ENCODE peak calls at places on chromosomes 4 and X, in eight cellular contexts. U is left lung; R is mucosa of descending colon; F is activated CD8-positive, alpha-beta T cell treated with anti-CD3 and anti-CD28 coated beads for 36 hours; G is stimulated activated naive CD8-positive, alpha-beta T cell treated with anti-CD3 and anti-CD28 coated beads, Interleukin-15, amount 100 ng/mL, for 72 hours; X is HepG2; W is CD4-positive, alpha-beta T cell; O is T-cell. T is an unnamed sample.

GRCh38 chrX:107480272-107480671 is 30.8 kb downstream of the FRMPD3 start:
- ATAC-seq in W (no peak), X (no peak), O (no peak), G (no peak), R (no peak), F (no peak), U (no peak), T (no peak)

GRCh38 chrX:70477734-70478075 is 33.1 kb downstream of the DLG3 start:
- ATAC-seq in U (peak), O (no peak), G (no peak), X (peak), W (no peak), R (peak), F (no peak), T (peak)

GRCh38 chr4:151604238-151604637 is 156.6 kb downstream of the GATB start:
- ATAC-seq in F (no peak), W (no peak), R (peak), X (peak), U (peak), G (no peak), O (no peak), T (peak)

GRCh38 chr4:123299212-123299651 is 97.4 kb upstream of the SPRY1 start:
- ATAC-seq in X (no peak), U (peak), W (no peak), R (no peak), G (no peak), O (no peak), F (peak), T (peak)

GRCh38 chrX:150902434-150903109 is 4.1 kb upstream of the CD99L2 start:
- ATAC-seq in F (no peak), W (no peak), R (no peak), G (no peak), U (no peak), O (no peak), X (no peak), T (no peak)

GRCh38 chrX:14871767-14872166 is 1.1 kb downstream of the FANCB start:
- ATAC-seq in O (no peak), X (no peak), W (no peak), F (no peak), U (no peak), R (no peak), G (no peak), T (no peak)

GRCh38 chr4:189221691-189222090 is 719.0 kb upstream of the FRG1 start:
- ATAC-seq in W (no peak), F (no peak), R (no peak), X (peak), G (no peak), O (no peak), U (no peak), T (no peak)

GRCh38 chrX:133454525-133455323 is 39.4 kb upstream of the GPC4 start:
- ATAC-seq in U (no peak), W (no peak), O (no peak), R (no peak), G (no peak), X (no peak), F (no peak), T (no peak)

GRCh38 chrX:154516655-154517100 is 646 bp upstream of the FAM3A start:
- ATAC-seq in F (no peak), O (peak), W (peak), U (peak), G (peak), X (peak), R (peak), T (peak)

GRCh38 chrX:11427082-11428033 is 134.1 kb downstream of the AMELX start:
- ATAC-seq in W (no peak), O (no peak), F (no peak), R (peak), G (peak), X (no peak), U (peak), T (peak)

GRCh38 chr4:156192033-156192432 is 238.4 kb upstream of the CTSO start:
- ATAC-seq in R (no peak), F (no peak), G (no peak), W (no peak), U (no peak), O (no peak), X (no peak), T (no peak)

GRCh38 chrX:116749943-116750342 is 287.2 kb upstream of the CT83 start:
- ATAC-seq in X (no peak), W (no peak), O (no peak), R (no peak), F (no peak), G (no peak), U (no peak), T (peak)

GRCh38 chr4:10727140-10727880 is 42.7 kb upstream of the CLNK start:
- ATAC-seq in U (peak), R (no peak), X (no peak), O (no peak), F (peak), G (no peak), W (no peak), T (no peak)

GRCh38 chr4:78222575-78223186 is 165.6 kb downstream of the FRAS1 start:
- ATAC-seq in O (no peak), U (no peak), R (no peak), G (no peak), W (no peak), F (no peak), X (no peak), T (no peak)

GRCh38 chr4:159008671-159009070 is 94.2 kb upstream of the RAPGEF2 start:
- ATAC-seq in R (no peak), W (no peak), X (no peak), F (no peak), G (no peak), U (no peak), O (no peak), T (no peak)

GRCh38 chr4:2537011-2537830 is 774 bp downstream of the FAM193A start:
- ATAC-seq in O (peak), U (peak), G (peak), F (peak), W (peak), R (peak), X (no peak), T (peak)